ENCODE peak calls at places on chromosomes 12 and 14, in four cellular contexts. E is fibroblast of lung, I is cardiac fibroblast, G is GM10248. S is an unnamed sample.

GRCh38 chr12:96906849-96907664 is at the start of gene NEDD1:
- DNase-seq in E (peak; percentile 76), I (peak; percentile 79), G (peak; percentile 93), S (no peak)

GRCh38 chr12:102811125-102811737 is 105.8 kb downstream of the PAH start:
- DNase-seq in E (no peak), I (peak; percentile 4), G (peak; percentile 25), S (no peak)

GRCh38 chr14:99552572-99553216 is 51.3 kb downstream of the CCDC85C start:
- DNase-seq in E (no peak), I (no peak), G (no peak), S (no peak)

GRCh38 chr14:74511966-74512365 is 18.4 kb downstream of the ISCA2 start:
- DNase-seq in E (no peak), I (no peak), G (no peak), S (no peak)

GRCh38 chr12:18849761-18850160 is 111.8 kb downstream of the CAPZA3 start:
- DNase-seq in E (peak; percentile 33), I (peak; percentile 22), G (no peak), S (no peak)

GRCh38 chr12:53941750-53942149 is 3.1 kb downstream of the HOXC13 start:
- DNase-seq in E (no peak), I (no peak), G (no peak), S (no peak)

GRCh38 chr14:96065661-96066459 is 26.7 kb downstream of the C14orf132 start:
- DNase-seq in E (no peak), I (no peak), G (no peak), S (no peak)

GRCh38 chr12:45547822-45548221 is 181.7 kb upstream of the ARID2 start:
- DNase-seq in E (no peak), I (peak; percentile 40), G (peak; percentile 18), S (no peak)

GRCh38 chr12:121050725-121051124 is 11.7 kb upstream of the OASL start:
- DNase-seq in E (no peak), I (no peak), G (no peak), S (no peak)

GRCh38 chr14:44963775-44964380 is 1.9 kb downstream of the TOGARAM1 start:
- DNase-seq in E (peak; percentile 18), I (no peak), G (no peak), S (no peak)

GRCh38 chr12:76035045-76035444 is 3.5 kb upstream of the PHLDA1 start:
- DNase-seq in E (no peak), I (no peak), G (no peak), S (no peak)

GRCh38 chr14:100851946-100852620 is 26.2 kb downstream of the MEG3 start:
- DNase-seq in E (no peak), I (no peak), G (no peak), S (no peak)

GRCh38 chr14:94237046-94237445 is 56.0 kb downstream of the SERPINA10 start:
- DNase-seq in E (no peak), I (no peak), G (no peak), S (no peak)

GRCh38 chr12:109553929-109554500 is 19.3 kb downstream of the MMAB start:
- DNase-seq in E (no peak), I (no peak), G (no peak), S (no peak)

GRCh38 chr12:111330800-111331752 is 37.8 kb downstream of the PHETA1 start:
- DNase-seq in E (peak; percentile 45), I (peak; percentile 38), G (peak; percentile 59), S (peak; percentile 4)

GRCh38 chr14:61064210-61064609 is 83.2 kb downstream of the SLC38A6 start:
- DNase-seq in E (no peak), I (no peak), G (no peak), S (no peak)

GRCh38 chr12:31603546-31604009 is 12.6 kb upstream of the DENND5B start:
- DNase-seq in E (no peak), I (no peak), G (peak; percentile 39), S (no peak)

GRCh38 chr14:61372842-61373555 is 51.6 kb downstream of the PRKCH start:
- DNase-seq in E (no peak), I (no peak), G (no peak), S (no peak)

GRCh38 chr12:49897276-49897675 is 6.4 kb downstream of the FAIM2 start:
- DNase-seq in E (peak; percentile 9), I (no peak), G (no peak), S (no peak)

GRCh38 chr14:75803768-75804167 is 142.7 kb downstream of the TTLL5 start:
- DNase-seq in E (peak; percentile 85), I (peak; percentile 37), G (no peak), S (peak; percentile 66)

GRCh38 chr12:4939418-4940023 is 29.8 kb downstream of the KCNA1 start:
- DNase-seq in E (no peak), I (no peak), G (no peak), S (no peak)

GRCh38 chr14:53470351-53471043 is 317.4 kb upstream of the DDHD1 start:
- DNase-seq in E (peak; percentile 63), I (peak; percentile 34), G (no peak), S (no peak)

GRCh38 chr14:99853206-99853605 is 60.0 kb downstream of the EML1 start:
- DNase-seq in E (no peak), I (no peak), G (no peak), S (no peak)

GRCh38 chr14:91059576-91060471 is 617 bp downstream of the RPS6KA5 start:
- DNase-seq in E (no peak), I (no peak), G (peak; percentile 61), S (no peak)

GRCh38 chr12:10190558-10191388 is 11.9 kb downstream of the TMEM52B start:
- DNase-seq in E (peak; percentile 57), I (peak; percentile 71), G (peak; percentile 74), S (no peak)

GRCh38 chr12:119642986-119643385 is 24.9 kb upstream of the PRKAB1 start:
- DNase-seq in E (no peak), I (no peak), G (no peak), S (no peak)

GRCh38 chr12:103441437-103442186 is 54.2 kb downstream of the C12orf42 start:
- DNase-seq in E (no peak), I (no peak), G (peak; percentile 77), S (no peak)

GRCh38 chr12:110444455-110444854 is 5.7 kb downstream of the ARPC3 start:
- DNase-seq in E (no peak), I (no peak), G (no peak), S (no peak)

GRCh38 chr12:84910549-84911241 is 1.9 kb downstream of the SLC6A15 start:
- DNase-seq in E (peak; percentile 36), I (peak; percentile 36), G (no peak), S (no peak)

GRCh38 chr12:104180389-104180788 is 35.2 kb upstream of the TXNRD1 start:
- DNase-seq in E (no peak), I (peak; percentile 29), G (no peak), S (no peak)

GRCh38 chr12:26871985-26872384 is 39.0 kb upstream of the ITPR2 start:
- DNase-seq in E (no peak), I (no peak), G (no peak), S (no peak)
- TF ChIP-seq CTCF in E (no peak), I (no peak), G (no peak), S (no peak)

GRCh38 chr12:12736759-12737676 is 19.9 kb downstream of the CDKN1B start:
- DNase-seq in E (peak; percentile 91), I (peak; percentile 67), G (no peak), S (no peak)
- TF ChIP-seq CTCF in E (peak; percentile 44), I (peak; percentile 52), G (peak; percentile 52), S (peak; percentile 65)

GRCh38 chr12:124428136-124428791 is 133.4 kb downstream of the RFLNA start:
- DNase-seq in E (peak; percentile 83), I (peak; percentile 73), G (no peak), S (no peak)
- TF ChIP-seq CTCF in E (no peak), I (no peak), G (no peak), S (no peak)

GRCh38 chr14:21860172-21860571 is 186.6 kb upstream of the OR4E1 start:
- DNase-seq in E (no peak), I (peak; percentile 3), G (peak; percentile 11), S (no peak)
- TF ChIP-seq CTCF in E (peak; percentile 28), I (peak; percentile 23), G (peak; percentile 31), S (peak; percentile 46)

GRCh38 chr12:13937735-13938134 is 43.7 kb downstream of the GRIN2B start:
- DNase-seq in E (no peak), I (no peak), G (no peak), S (no peak)

GRCh38 chr12:13942826-13943225 is 38.6 kb downstream of the GRIN2B start:
- DNase-seq in E (no peak), I (no peak), G (no peak), S (no peak)

GRCh38 chr12:13945236-13945635 is 36.2 kb downstream of the GRIN2B start:
- DNase-seq in E (no peak), I (no peak), G (no peak), S (no peak)

GRCh38 chr12:13940466-13940865 is 40.9 kb downstream of the GRIN2B start:
- DNase-seq in E (no peak), I (no peak), G (no peak), S (no peak)

DNA sequence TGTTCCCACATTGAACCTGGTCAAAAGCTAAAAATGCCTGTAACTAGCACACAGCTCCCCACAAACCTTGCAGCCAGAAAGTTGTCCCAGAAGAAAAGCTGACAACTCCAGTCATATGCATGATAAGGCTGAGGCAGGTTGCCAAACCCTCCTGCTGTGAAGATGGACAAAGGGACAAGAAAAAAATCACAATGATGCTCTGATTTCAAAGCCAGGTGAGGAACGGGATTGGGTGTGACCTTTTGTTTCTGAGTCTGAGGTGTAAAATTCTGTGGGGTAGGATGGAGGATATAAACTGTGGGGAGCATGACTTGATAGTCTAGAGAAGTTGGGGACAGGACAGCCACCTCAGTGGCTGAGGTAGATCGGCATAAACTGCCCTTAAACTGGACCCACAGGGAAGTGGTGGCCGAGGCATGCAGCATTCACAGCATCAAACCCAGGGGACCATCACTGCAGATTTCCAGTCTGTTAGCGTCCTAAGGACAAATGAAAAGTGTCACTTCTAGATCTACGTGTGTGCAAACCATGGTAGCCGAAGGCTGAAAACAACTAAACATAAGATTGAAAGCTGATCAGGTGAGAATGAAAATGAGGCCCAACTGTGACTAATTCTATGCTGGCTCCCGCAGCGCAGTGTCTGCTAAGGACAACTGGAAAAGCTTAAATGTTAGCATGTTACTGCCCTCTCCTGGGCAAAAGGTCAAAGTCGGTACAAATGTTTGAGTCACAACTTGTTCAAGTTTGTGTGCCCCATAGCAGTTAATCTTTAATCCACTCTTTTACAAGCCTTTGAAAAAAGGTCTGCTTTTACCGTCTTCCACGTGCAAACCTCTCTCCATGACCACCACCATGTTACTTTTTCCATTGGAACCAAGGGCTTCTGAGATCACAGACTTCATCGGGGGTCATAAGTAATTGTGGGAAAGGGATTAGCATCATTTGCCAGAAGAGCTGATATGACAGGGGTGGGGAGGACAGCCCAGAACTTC is 39.8 kb downstream of the GRIN2B start:
- DNase-seq in E (peak; percentile 7), I (peak; percentile 47), G (peak; percentile 39), S (peak; percentile 11)
- TF ChIP-seq CTCF in E (no peak), I (peak; percentile 11), G (peak; percentile 36), S (no peak)